ENCODE peak calls at places on chromosomes 2 and 18, in four cellular contexts. X is mucosa of descending colon, I is IMR-90, R is astrocyte of the spinal cord. U is an unnamed sample.

GRCh38 chr2:100781523-100782375 is 38.2 kb upstream of the NPAS2 start:
- DNase-seq in X (no peak), I (no peak), R (no peak), U (no peak)

GRCh38 chr18:39841133-39842041 is 2113.6 kb upstream of the PIK3C3 start:
- DNase-seq in X (peak; percentile 51), I (peak; percentile 50), R (peak; percentile 89), U (no peak)

GRCh38 chr18:76847926-76848325 is 25.6 kb downstream of the ZNF236 start:
- DNase-seq in X (no peak), I (no peak), R (no peak), U (no peak)

GRCh38 chr2:938181-939005 is 12.3 kb upstream of the SNTG2 start:
- DNase-seq in X (no peak), I (no peak), R (no peak), U (peak; percentile 53)

GRCh38 chr2:238174701-238175100 is 15.9 kb downstream of the ERFE start:
- DNase-seq in X (no peak), I (no peak), R (no peak), U (no peak)

GRCh38 chr2:153487482-153487881 is 8.9 kb upstream of the RPRM start:
- DNase-seq in X (no peak), I (no peak), R (no peak), U (no peak)

GRCh38 chr2:38155-38554 is 8.2 kb downstream of the FAM110C start:
- DNase-seq in X (no peak), I (no peak), R (no peak), U (no peak)

GRCh38 chr2:36967236-36967876 is 1.0 kb upstream of the STRN start:
- DNase-seq in X (no peak), I (no peak), R (no peak), U (no peak)

GRCh38 chr2:65070172-65070830 is 14.1 kb downstream of the CEP68 start:
- DNase-seq in X (no peak), I (peak; percentile 80), R (peak; percentile 38), U (no peak)

GRCh38 chr2:68756178-68756577 is 21.6 kb downstream of the ARHGAP25 start:
- DNase-seq in X (no peak), I (no peak), R (no peak), U (no peak)

GRCh38 chr2:220215785-220216184 is 588.4 kb downstream of the SLC4A3 start:
- DNase-seq in X (no peak), I (no peak), R (no peak), U (no peak)

GRCh38 chr2:42138163-42139016 is 30.8 kb upstream of the EML4 start:
- DNase-seq in X (no peak), I (peak; percentile 98), R (peak; percentile 98), U (peak; percentile 98)

GRCh38 chr2:69305712-69306611 is 81.1 kb downstream of the GFPT1 start:
- DNase-seq in X (no peak), I (no peak), R (peak; percentile 19), U (no peak)

GRCh38 chr2:239275871-239276812 is 124.7 kb downstream of the HDAC4 start:
- DNase-seq in X (peak; percentile 81), I (no peak), R (peak; percentile 46), U (no peak)

GRCh38 chr2:1494257-1494656 is 81.0 kb downstream of the TPO start:
- DNase-seq in X (no peak), I (no peak), R (no peak), U (no peak)

GRCh38 chr18:25072205-25072604 is 279.8 kb downstream of the ZNF521 start:
- DNase-seq in X (no peak), I (no peak), R (no peak), U (no peak)

GRCh38 chr2:44707945-44708645 is 233.4 kb upstream of the SIX3 start:
- DNase-seq in X (no peak), I (no peak), R (no peak), U (no peak)

GRCh38 chr18:245282-245847 is 22.5 kb downstream of the THOC1 start:
- DNase-seq in X (no peak), I (peak; percentile 45), R (no peak), U (no peak)

GRCh38 chr2:98029718-98030222 is 34.0 kb upstream of the TMEM131 start:
- DNase-seq in X (no peak), I (peak; percentile 40), R (peak; percentile 24), U (no peak)

GRCh38 chr2:240640939-240641338 is 15.7 kb downstream of the GPR35 start:
- DNase-seq in X (no peak), I (no peak), R (no peak), U (no peak)

GRCh38 chr2:128319773-128320608 is 1.3 kb upstream of the HS6ST1 start:
- DNase-seq in X (peak; percentile 57), I (no peak), R (no peak), U (no peak)

GRCh38 chr2:120847700-120848321 is 112.1 kb downstream of the GLI2 start:
- DNase-seq in X (no peak), I (no peak), R (peak; percentile 59), U (no peak)

GRCh38 chr2:146579154-146579930 is 1265.5 kb upstream of the ACVR2A start:
- DNase-seq in X (no peak), I (peak; percentile 77), R (peak; percentile 68), U (peak; percentile 21)

GRCh38 chr2:79219383-79219988 is 59.9 kb upstream of the REG3A start:
- DNase-seq in X (no peak), I (peak; percentile 19), R (peak; percentile 29), U (no peak)

GRCh38 chr2:206693399-206694137 is 24.6 kb downstream of the DYTN start:
- DNase-seq in X (no peak), I (peak; percentile 69), R (peak; percentile 66), U (peak; percentile 9)

GRCh38 chr2:240140511-240140910 is at the start of gene OTOS:
- DNase-seq in X (peak; percentile 15), I (no peak), R (no peak), U (no peak)

GRCh38 chr18:46334200-46334553 is 230.0 kb downstream of the HAUS1 start:
- DNase-seq in X (no peak), I (no peak), R (no peak), U (no peak)

GRCh38 chr2:179036353-179036905 is 13.5 kb downstream of the CCDC141 start:
- DNase-seq in X (no peak), I (no peak), R (peak; percentile 53), U (no peak)

GRCh38 chr2:179031731-179032408 is 18.1 kb downstream of the CCDC141 start:
- DNase-seq in X (no peak), I (peak; percentile 1), R (peak; percentile 48), U (peak; percentile 66)

DNA sequence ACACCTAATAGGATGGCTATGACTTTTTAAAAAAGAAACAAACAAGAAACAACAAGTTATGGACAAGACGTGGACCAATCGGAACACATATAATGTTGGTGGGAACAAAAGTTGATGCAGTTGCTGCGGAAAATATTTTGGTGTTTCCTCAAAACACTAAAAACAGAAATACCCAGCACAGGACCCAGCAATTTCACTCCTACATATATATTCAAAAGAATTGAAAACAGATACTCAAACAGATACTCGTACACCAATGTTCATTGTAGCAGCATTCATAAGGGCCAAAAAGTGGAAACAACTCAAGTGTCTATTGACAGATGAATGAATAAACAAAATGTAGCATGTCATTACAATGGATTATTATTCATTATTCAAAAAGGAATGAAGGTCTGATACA is 12.1 kb downstream of the CCDC141 start:
- DNase-seq in X (no peak), I (no peak), R (no peak), U (no peak)
- H3K4me3 ChIP-seq in X (no peak overlapping the region), I (no peak overlapping the region), R (no peak overlapping the region), U (no peak overlapping the region)

GRCh38 chr2:38633895-38634294 is 31.2 kb upstream of the HNRNPLL start:
- DNase-seq in X (no peak), I (no peak), R (no peak), U (no peak)

GRCh38 chr2:38636069-38636468 is 29.8 kb upstream of the GALM start:
- DNase-seq in X (no peak), I (no peak), R (no peak), U (no peak)

GRCh38 chr2:38634684-38635083 is 31.2 kb upstream of the GALM start:
- DNase-seq in X (no peak), I (no peak), R (no peak), U (no peak)

GRCh38 chr2:38632980-38633379 is 30.3 kb upstream of the HNRNPLL start:
- DNase-seq in X (no peak), I (no peak), R (no peak), U (no peak)

DNA sequence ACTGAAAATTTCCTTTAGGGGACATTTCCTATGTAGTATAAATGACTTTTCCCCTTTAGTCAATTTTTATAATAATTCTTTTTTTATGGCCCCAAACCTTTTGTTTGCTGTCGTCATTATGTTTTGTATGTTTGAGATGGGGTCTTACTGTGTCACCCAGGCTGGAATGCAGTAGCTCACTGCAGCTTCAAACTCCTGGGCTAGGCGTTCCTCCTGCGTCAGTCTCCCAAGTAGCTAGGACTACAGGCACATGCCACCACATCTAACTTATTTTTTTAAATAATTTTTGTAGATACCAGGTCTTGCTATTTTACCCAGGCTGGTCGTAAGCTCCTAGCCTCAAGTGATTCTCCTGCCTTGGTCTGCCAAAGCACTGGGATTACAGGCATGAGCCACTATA is 30.8 kb upstream of the GALM start:
- DNase-seq in X (no peak), I (no peak), R (no peak), U (no peak)
- H3K4me3 ChIP-seq in X (no peak overlapping the region), I (no peak overlapping the region), R (no peak overlapping the region), U (no peak overlapping the region)

GRCh38 chr18:5527603-5528002 is 16.2 kb downstream of the EPB41L3 start:
- DNase-seq in X (no peak), I (peak; percentile 86), R (peak; percentile 89), U (peak; percentile 23)

GRCh38 chr18:5534845-5535244 is 9.0 kb downstream of the EPB41L3 start:
- DNase-seq in X (no peak), I (no peak), R (no peak), U (no peak)

GRCh38 chr18:5524660-5525059 is 19.1 kb downstream of the EPB41L3 start:
- DNase-seq in X (no peak), I (no peak), R (no peak), U (no peak)

GRCh38 chr18:5530623-5531022 is 13.2 kb downstream of the EPB41L3 start:
- DNase-seq in X (no peak), I (no peak), R (no peak), U (no peak)
- H3K4me3 ChIP-seq in X (no peak overlapping the region), I (no peak overlapping the region), R (no peak overlapping the region), U (no peak overlapping the region)

DNA sequence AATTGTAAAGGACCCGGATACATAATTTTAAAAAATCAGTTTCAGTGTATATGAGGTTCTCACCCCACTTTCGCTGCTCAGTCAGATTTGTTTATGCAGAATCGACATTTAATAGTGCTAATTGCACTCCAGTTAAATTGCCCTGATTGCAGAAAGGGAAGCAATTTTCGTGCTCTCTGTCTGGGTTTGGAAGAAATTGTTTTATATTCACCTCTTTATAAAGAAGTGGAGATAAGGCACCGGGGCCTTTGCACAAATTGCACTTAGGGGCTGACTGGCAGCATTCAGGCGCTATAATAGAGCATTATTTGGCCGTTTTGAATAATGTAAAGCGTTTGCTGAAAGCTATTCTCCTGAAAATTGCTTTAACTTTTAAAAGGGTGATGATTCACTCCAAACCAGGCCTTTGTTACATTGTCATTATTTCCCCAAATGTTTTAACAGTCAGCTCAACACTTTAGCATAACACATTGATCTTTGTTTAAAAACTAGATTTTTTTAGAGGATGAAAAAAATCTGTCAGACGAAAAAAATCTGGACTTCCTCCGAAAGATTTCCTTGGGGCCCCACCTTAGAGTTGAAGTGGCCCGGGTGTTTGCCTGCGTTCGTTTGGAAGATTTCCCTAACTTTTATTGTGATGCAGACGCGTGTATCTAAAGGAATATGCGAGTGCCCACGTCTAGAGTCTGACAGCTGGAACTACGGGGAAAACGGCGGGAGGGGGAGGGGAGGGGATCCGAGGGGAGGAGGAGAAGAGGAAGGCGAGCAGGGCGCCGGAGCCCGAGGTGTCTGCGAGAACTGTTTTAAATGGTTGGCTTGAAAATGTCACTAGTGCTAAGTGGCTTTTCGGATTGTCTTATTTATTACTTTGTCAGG is 2.8 kb upstream of the SP9 start:
- DNase-seq in X (no peak), I (no peak), R (no peak), U (no peak)
- H3K4me3 ChIP-seq in X (no peak overlapping the region), I (no peak overlapping the region), R (no peak overlapping the region), U (peak overlapping the region; percentile 6)

GRCh38 chr18:12906773-12907172 is 22.7 kb upstream of the PTPN2 start:
- DNase-seq in X (no peak), I (no peak), R (no peak), U (no peak)
- H3K4me3 ChIP-seq in X (no peak overlapping the region), I (no peak overlapping the region), R (no peak overlapping the region), U (no peak overlapping the region)

U was measured in AG04449.